ENCODE peak calls at places on chromosomes 2 and 18, in four cellular contexts. U is GM13976; X is upper lobe of right lung; G is activated CD8-positive, alpha-beta T cell treated with anti-CD3 and anti-CD28 coated beads for 36 hours. B is an unnamed sample.
A peak's percentile ranks its signal among the peaks of the same experiment; 100 is the strongest.

GRCh38 chr2:14761118-14761517 is 128.6 kb downstream of the LRATD1 start:
- DNase-seq in G (no peak), X (no peak), U (no peak), B (no peak)

GRCh38 chr18:70082430-70082829 is 123.1 kb downstream of the RTTN start:
- DNase-seq in U (no peak), X (no peak), G (no peak), B (no peak)

GRCh38 chr2:176189666-176190641 is 1.5 kb downstream of the HOXD1 start:
- DNase-seq in G (peak; percentile 10), X (no peak), U (no peak), B (no peak)

GRCh38 chr2:219041252-219041651 is at the start of gene CFAP65:
- DNase-seq in U (no peak), X (no peak), G (peak; percentile 64), B (no peak)

GRCh38 chr18:34977787-34978532 is 63.3 kb upstream of the MAPRE2 start:
- DNase-seq in X (peak; percentile 82), G (peak; percentile 84), U (peak; percentile 33), B (peak; percentile 22)

GRCh38 chr2:70381821-70382220 is 80.0 kb upstream of the FAM136A start:
- DNase-seq in U (no peak), X (no peak), G (no peak), B (no peak)

GRCh38 chr2:126614529-126615279 is 41.3 kb upstream of the GYPC start:
- DNase-seq in X (no peak), G (no peak), U (no peak), B (no peak)

GRCh38 chr2:232890536-232890895 is 20.5 kb downstream of the SNORC start:
- DNase-seq in U (no peak), X (peak; percentile 60), G (no peak), B (no peak)

GRCh38 chr2:26537826-26538475 is 60.0 kb upstream of the OTOF start:
- DNase-seq in U (no peak), X (peak; percentile 44), G (no peak), B (no peak)

GRCh38 chr18:48622911-48623431 is 84.1 kb downstream of the CTIF start:
- DNase-seq in U (no peak), X (no peak), G (no peak), B (no peak)

GRCh38 chr18:7572837-7573236 is 5.7 kb downstream of the PTPRM start:
- DNase-seq in U (no peak), G (peak; percentile 17), X (no peak), B (no peak)

GRCh38 chr2:45300026-45300750 is 290.9 kb upstream of the SIX2 start:
- DNase-seq in X (no peak), U (no peak), G (no peak), B (no peak)

GRCh38 chr2:143294068-143294467 is 164.8 kb downstream of the ARHGAP15 start:
- DNase-seq in X (no peak), U (no peak), G (no peak), B (no peak)

GRCh38 chr2:22626621-22627020 is 758.4 kb upstream of the KLHL29 start:
- DNase-seq in G (peak; percentile 2), X (no peak), U (no peak), B (no peak)

GRCh38 chr2:159807183-159808037 is 9.4 kb upstream of the CD302 start:
- DNase-seq in U (no peak), X (no peak), G (peak; percentile 37), B (peak; percentile 28)

GRCh38 chr2:234751275-234751938 is 200.4 kb upstream of the SH3BP4 start:
- DNase-seq in X (no peak), U (no peak), G (no peak), B (no peak)

GRCh38 chr2:1527153-1527992 is 114.1 kb downstream of the TPO start:
- DNase-seq in X (no peak), G (no peak), U (no peak), B (no peak)

GRCh38 chr2:113826346-113827285 is 63.3 kb upstream of the ACTR3 start:
- DNase-seq in G (no peak), X (no peak), U (no peak), B (no peak)

GRCh38 chr2:25032094-25032493 is 9.8 kb upstream of the EFR3B start:
- DNase-seq in X (no peak), G (no peak), U (no peak), B (no peak)

GRCh38 chr2:177832611-177833133 is 239.9 kb downstream of the PDE11A start:
- DNase-seq in G (no peak), X (no peak), U (no peak), B (no peak)

GRCh38 chr2:102033028-102033749 is 41.4 kb downstream of the IL1R2 start:
- DNase-seq in X (peak; percentile 83), G (peak; percentile 25), U (no peak), B (peak; percentile 22)

GRCh38 chr18:76349067-76349715 is 145.9 kb downstream of the ZNF516 start:
- DNase-seq in G (peak; percentile 81), X (peak; percentile 65), U (peak; percentile 86), B (peak; percentile 79)

GRCh38 chr2:160515120-160515519 is 21.5 kb upstream of the RBMS1 start:
- DNase-seq in G (no peak), U (no peak), X (no peak), B (no peak)

GRCh38 chr18:69590150-69590549 is 189.5 kb downstream of the DOK6 start:
- DNase-seq in X (no peak), U (no peak), G (no peak), B (no peak)

GRCh38 chr2:98404556-98405250 is 40.0 kb upstream of the INPP4A start:
- DNase-seq in X (no peak), U (no peak), G (no peak), B (no peak)

GRCh38 chr2:222964632-222965031 is 87.4 kb upstream of the KCNE4 start:
- DNase-seq in G (no peak), X (no peak), U (no peak), B (no peak)
- TF ChIP-seq CTCF in G (no peak), X (no peak), U (no peak), B (no peak)

DNA sequence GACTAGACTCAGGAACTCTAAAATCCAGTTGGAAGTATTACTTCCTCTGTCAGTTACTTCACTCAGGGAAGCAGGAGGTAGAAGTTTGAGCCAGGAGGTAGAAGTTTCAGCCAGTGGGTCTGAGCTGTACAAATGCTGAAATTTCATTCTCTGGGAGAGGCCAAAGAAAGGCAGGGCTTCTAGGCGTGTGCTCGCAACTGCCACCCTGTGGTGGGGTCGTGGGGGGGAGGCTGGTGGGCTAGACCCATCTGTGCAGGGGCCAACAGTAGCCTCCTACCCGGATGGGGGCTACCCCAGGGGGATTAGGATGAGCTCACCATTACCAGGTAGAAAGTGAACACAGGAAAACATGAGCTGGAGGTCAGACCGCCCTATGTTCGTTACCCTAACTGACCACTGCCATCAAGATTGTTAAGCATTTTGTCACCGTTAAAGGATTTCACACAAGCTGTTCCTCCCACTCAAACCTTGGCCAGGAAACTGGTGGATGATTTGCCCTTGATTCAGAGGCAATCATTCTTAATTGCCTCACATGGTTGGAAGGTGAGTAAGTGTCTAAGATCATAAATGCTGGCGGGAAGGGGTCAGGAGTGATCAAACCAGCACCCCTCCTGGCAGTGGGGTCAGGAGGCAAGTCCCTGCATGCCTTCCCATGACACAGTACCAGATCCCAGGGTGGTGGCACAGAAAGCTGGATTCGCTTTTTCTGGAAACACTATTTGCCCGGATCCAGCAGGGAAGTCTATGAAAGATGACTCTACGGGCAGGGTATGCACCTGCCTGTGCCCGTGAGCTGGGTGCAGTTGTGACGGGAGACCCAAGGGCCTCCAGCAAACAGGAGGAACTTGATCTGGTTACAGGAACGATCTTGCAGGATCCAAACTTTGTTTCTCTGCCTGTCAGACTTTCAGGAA is 5.2 kb upstream of the FHL2 start:
- DNase-seq in G (no peak), X (no peak), U (no peak), B (no peak)
- TF ChIP-seq CTCF in G (no peak), X (no peak), U (no peak), B (no peak)

GRCh38 chr2:53770264-53770663 is 2.7 kb downstream of the CHAC2 start:
- DNase-seq in U (no peak), G (no peak), X (no peak), B (no peak)

GRCh38 chr2:53768233-53768542 is 584 bp downstream of the CHAC2 start:
- DNase-seq in G (no peak), U (no peak), X (peak; percentile 74), B (no peak)

GRCh38 chr2:53765749-53766148 is 1.9 kb upstream of the CHAC2 start:
- DNase-seq in X (no peak), G (no peak), U (no peak), B (no peak)

GRCh38 chr2:53769318-53769945 is 1.8 kb downstream of the CHAC2 start:
- DNase-seq in X (no peak), U (no peak), G (no peak), B (no peak)

GRCh38 chr2:53767405-53768232 is at the start of gene CHAC2:
- DNase-seq in U (peak; percentile 91), X (peak; percentile 94), G (peak; percentile 94), B (peak; percentile 90)
- TF ChIP-seq CTCF in U (no peak), X (peak; percentile 52), G (peak; percentile 26), B (no peak)

GRCh38 chr18:2223859-2224258 is 347.4 kb downstream of the METTL4 start:
- DNase-seq in U (no peak), X (no peak), G (peak; percentile 10), B (no peak)
- TF ChIP-seq CTCF in U (no peak), X (peak; percentile 46), G (peak; percentile 19), B (peak; percentile 54)

DNA sequence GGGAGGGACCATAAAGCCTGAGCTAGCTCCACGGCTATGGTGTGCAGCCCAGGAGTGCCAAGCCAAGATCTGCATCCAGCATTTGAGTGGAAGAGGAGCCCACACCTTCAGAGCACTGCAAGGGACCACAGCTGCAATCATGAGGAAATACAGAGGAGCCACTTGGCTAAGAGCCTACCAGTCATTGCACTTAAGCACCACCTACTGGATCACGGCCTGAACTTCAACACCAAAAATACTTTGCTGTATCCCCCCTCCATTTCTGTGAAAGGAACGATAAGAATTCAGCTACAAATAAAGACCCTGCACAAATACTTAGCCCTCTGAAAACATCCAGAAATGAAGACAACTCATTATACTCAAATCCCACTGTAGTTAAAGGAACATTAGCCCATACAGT is 545.3 kb downstream of the TSN start:
- DNase-seq in G (no peak), X (no peak), U (no peak), B (no peak)
- TF ChIP-seq CTCF in G (no peak), X (no peak), U (no peak), B (no peak)

B was measured in GM10248.